ENCODE peak calls at places on chromosomes 7 and 10, in four cellular contexts. P is HFF-Myc, L is mesenchymal stem cell, B is transverse colon. M is an unnamed sample.

GRCh38 chr10:99964791-99965190 is 45.0 kb downstream of the DNMBP start:
- DNase-seq in B (no peak), P (no peak), L (peak; percentile 61), M (no peak)

GRCh38 chr7:92685146-92686042 is 95.2 kb upstream of the FAM133B start:
- DNase-seq in B (no peak), L (no peak), P (no peak), M (no peak)

GRCh38 chr10:95290801-95291633 is at the start of gene PDLIM1:
- DNase-seq in P (no peak), L (peak; percentile 73), B (peak; percentile 89), M (no peak)

GRCh38 chr7:123675092-123675473 is 19.4 kb downstream of the LMOD2 start:
- DNase-seq in P (no peak), L (peak; percentile 29), B (no peak), M (no peak)

GRCh38 chr10:28891058-28891713 is 213.9 kb downstream of the BAMBI start:
- DNase-seq in B (no peak), P (no peak), L (no peak), M (peak; percentile 26)

GRCh38 chr10:43043773-43044394 is 33.0 kb upstream of the RET start:
- DNase-seq in P (no peak), L (no peak), B (no peak), M (no peak)

GRCh38 chr10:51918451-51918850 is 219.1 kb upstream of the CSTF2T start:
- DNase-seq in P (no peak), B (no peak), L (no peak), M (no peak)

GRCh38 chr10:94206176-94206575 is 156.6 kb downstream of the NOC3L start:
- DNase-seq in P (no peak), L (no peak), B (no peak), M (no peak)

GRCh38 chr10:86535057-86535882 is 13.7 kb upstream of the WAPL start:
- DNase-seq in P (no peak), L (peak; percentile 25), B (peak; percentile 90), M (no peak)

GRCh38 chr10:1551636-1552338 is 185.5 kb downstream of the ADARB2 start:
- DNase-seq in L (no peak), P (no peak), B (no peak), M (no peak)

GRCh38 chr7:7110706-7111105 is 71.6 kb upstream of the C1GALT1 start:
- DNase-seq in P (no peak), L (no peak), B (no peak), M (no peak)

GRCh38 chr7:157494506-157495176 is 157.8 kb downstream of the DNAJB6 start:
- DNase-seq in P (no peak), L (no peak), B (no peak), M (no peak)

GRCh38 chr10:62911210-62911963 is 95.2 kb upstream of the EGR2 start:
- DNase-seq in P (no peak), B (no peak), L (no peak), M (no peak)

GRCh38 chr10:132448248-132448731 is 51.3 kb downstream of the PWWP2B start:
- DNase-seq in L (peak; percentile 70), B (peak; percentile 91), P (no peak), M (peak; percentile 74)

GRCh38 chr7:68176974-68177373 is 1180.3 kb downstream of the TYW1 start:
- DNase-seq in B (no peak), L (peak; percentile 1), P (no peak), M (peak; percentile 30)

GRCh38 chr10:24430591-24430990 is 221.7 kb downstream of the KIAA1217 start:
- DNase-seq in P (no peak), L (no peak), B (no peak), M (no peak)

GRCh38 chr7:43260980-43261878 is 148.8 kb downstream of the HECW1 start:
- DNase-seq in P (peak; percentile 75), L (peak; percentile 87), B (peak; percentile 71), M (peak; percentile 23)

GRCh38 chr10:35307297-35307696 is 29.0 kb upstream of the CCNY start:
- DNase-seq in P (no peak), L (no peak), B (no peak), M (peak; percentile 48)

GRCh38 chr7:97149843-97150242 is 32.3 kb downstream of the SDHAF3 start:
- DNase-seq in B (no peak), P (no peak), L (no peak), M (no peak)

GRCh38 chr10:120979435-120980315 is 128.5 kb downstream of the WDR11 start:
- DNase-seq in P (no peak), L (peak; percentile 14), B (peak; percentile 81), M (no peak)

GRCh38 chr7:7554647-7555575 is 11.8 kb upstream of the MIOS start:
- DNase-seq in L (peak; percentile 4), P (no peak), B (no peak), M (no peak)

GRCh38 chr10:74099836-74100235 is 50.8 kb downstream of the AP3M1 start:
- DNase-seq in B (no peak), P (no peak), L (no peak), M (no peak)

GRCh38 chr10:61539876-61540275 is 86.7 kb upstream of the TMEM26 start:
- DNase-seq in L (no peak), P (no peak), B (no peak), M (no peak)

DNA sequence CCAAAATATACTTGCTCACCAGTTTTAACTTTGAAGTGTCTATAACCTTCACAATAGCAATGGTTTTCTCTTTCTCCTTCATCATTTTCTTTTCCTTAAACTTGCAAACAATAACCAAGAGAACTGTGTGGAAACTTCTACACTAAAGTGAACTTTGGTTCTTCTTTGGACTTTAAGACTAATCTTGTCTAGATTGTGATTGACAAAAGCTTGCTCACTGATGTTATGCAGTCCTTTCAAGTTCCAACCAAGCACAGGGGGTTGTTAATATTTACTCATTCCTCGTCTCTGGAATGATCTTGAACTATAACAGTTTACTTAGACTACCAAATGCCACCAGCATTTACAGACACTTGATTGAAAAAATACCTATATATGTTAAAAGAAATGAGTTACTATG is 62.4 kb downstream of the TFEC start:
- DNase-seq in P (no peak), B (no peak), L (no peak), M (no peak)
- H3K4me3 ChIP-seq in P (no peak overlapping the region), B (no peak overlapping the region), L (no peak overlapping the region), M (no peak overlapping the region)

GRCh38 chr10:103184615-103185014 is 8.5 kb downstream of the NT5C2 start:
- DNase-seq in L (no peak), P (no peak), B (no peak), M (no peak)
- H3K4me3 ChIP-seq in L (no peak overlapping the region), P (no peak overlapping the region), B (no peak overlapping the region), M (no peak overlapping the region)

GRCh38 chr10:53122265-53122664 is 349.7 kb upstream of the MBL2 start:
- DNase-seq in P (no peak), L (no peak), B (no peak), M (no peak)
- H3K4me3 ChIP-seq in P (no peak overlapping the region), L (no peak overlapping the region), B (no peak overlapping the region), M (no peak overlapping the region)

DNA sequence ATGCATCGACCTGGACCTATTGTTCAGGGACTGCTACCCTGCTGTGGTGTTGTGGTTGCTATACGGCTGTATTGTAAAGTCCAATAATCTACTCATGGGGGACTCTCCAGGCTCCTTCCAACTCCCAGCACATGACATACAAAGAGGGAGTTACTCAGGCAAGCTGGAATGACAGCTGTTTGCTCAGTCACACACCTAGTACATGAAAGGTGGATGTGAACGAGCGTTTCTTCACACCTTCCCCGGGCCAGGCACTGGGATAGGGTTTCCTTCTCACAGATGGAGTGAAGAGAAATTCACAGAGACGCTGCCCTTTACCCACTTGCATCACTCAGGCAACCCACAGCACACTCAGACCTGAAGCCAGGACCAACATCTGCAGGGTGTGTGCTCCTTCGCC is 215.7 kb downstream of the TNS3 start:
- DNase-seq in B (no peak), P (no peak), L (no peak), M (no peak)
- H3K4me3 ChIP-seq in B (no peak overlapping the region), P (no peak overlapping the region), L (no peak overlapping the region), M (no peak overlapping the region)

DNA sequence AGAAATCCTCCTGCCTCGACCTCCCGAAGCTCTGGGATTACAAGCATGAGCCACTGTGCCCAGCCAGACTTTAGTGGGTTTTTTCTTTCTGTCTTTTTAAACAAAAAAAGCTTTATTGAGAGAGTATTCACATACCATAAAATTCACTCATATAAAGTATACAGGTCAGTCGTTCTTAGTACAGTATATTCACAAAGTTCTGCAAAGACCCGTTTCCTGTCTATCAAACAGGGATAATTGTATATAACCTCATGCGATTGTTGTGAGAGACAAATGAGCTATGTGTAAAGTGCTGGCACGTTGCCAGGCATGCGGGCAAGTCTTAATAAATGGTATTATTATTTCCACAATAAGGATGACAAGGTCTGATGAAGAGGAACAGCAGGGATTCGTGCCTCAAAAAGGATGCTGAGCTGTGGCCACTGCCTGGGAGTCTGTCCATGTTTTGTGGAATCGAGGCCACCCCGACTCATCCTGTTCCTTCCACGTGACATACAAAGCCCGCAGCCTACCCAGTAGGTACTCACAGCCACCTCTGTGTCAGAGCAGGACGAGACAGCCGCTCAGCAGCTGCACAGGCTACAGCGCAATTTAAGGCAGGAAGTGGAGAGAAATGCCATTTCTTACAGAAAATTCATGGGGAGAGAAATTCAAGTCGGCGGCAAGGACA is 51.7 kb downstream of the SMKR1 start:
- DNase-seq in L (no peak), P (no peak), B (no peak), M (no peak)
- H3K4me3 ChIP-seq in L (peak overlapping the region; percentile 58), P (no peak overlapping the region), B (no peak overlapping the region), M (no peak overlapping the region)

GRCh38 chr10:30389543-30389942 is 40.5 kb upstream of the MTPAP start:
- DNase-seq in B (no peak), P (no peak), L (no peak), M (no peak)

GRCh38 chr10:30391266-30391665 is 42.2 kb upstream of the MTPAP start:
- DNase-seq in B (no peak), L (no peak), P (no peak), M (no peak)

GRCh38 chr10:30390207-30390606 is 41.1 kb upstream of the MTPAP start:
- DNase-seq in P (no peak), B (no peak), L (no peak), M (no peak)

GRCh38 chr10:30396282-30396681 is 37.7 kb upstream of the MAP3K8 start:
- DNase-seq in L (no peak), P (no peak), B (no peak), M (no peak)

GRCh38 chr10:30392564-30392990 is 41.4 kb upstream of the MAP3K8 start:
- DNase-seq in B (peak; percentile 79), P (no peak), L (peak; percentile 64), M (no peak)
- H3K4me3 ChIP-seq in B (no peak overlapping the region), P (no peak overlapping the region), L (peak overlapping the region; percentile 75), M (no peak overlapping the region)

M was measured in keratinocyte.